ENCODE peak calls at places on chromosomes 4 and X, in ten cellular contexts. One of them, this sample, is unnamed.

GRCh38 chrX:40268126-40268525 is 170.4 kb upstream of the BCOR start:
- DNase-seq in GM12892: no peak
- DNase-seq in NAMALWA: no peak
- DNase-seq in posterior cingulate gyrus: no peak
- DNase-seq in mesothelial cell of epicardium: no peak
- DNase-seq in pulmonary artery endothelial cell: no peak
- DNase-seq in heart left ventricle: no peak
- DNase-seq in NCI-H1105: no peak
- DNase-seq in astrocyte of the hippocampus: no peak
- DNase-seq in T-helper 9 cell: no peak
- DNase-seq in this sample: no peak

GRCh38 chrX:40628506-40628905 is 5.3 kb downstream of the MPC1L start:
- DNase-seq in mesothelial cell of epicardium: no peak
- DNase-seq in posterior cingulate gyrus: no peak
- DNase-seq in T-helper 9 cell: no peak
- DNase-seq in pulmonary artery endothelial cell: no peak
- DNase-seq in NAMALWA: no peak
- DNase-seq in astrocyte of the hippocampus: no peak
- DNase-seq in NCI-H1105: no peak
- DNase-seq in GM12892: no peak
- DNase-seq in heart left ventricle: no peak
- DNase-seq in this sample: no peak

GRCh38 chr4:15500721-15501120 is 31.0 kb downstream of the CC2D2A start:
- DNase-seq in astrocyte of the hippocampus: no peak
- DNase-seq in NAMALWA: no peak
- DNase-seq in pulmonary artery endothelial cell: no peak
- DNase-seq in GM12892: no peak
- DNase-seq in mesothelial cell of epicardium: no peak
- DNase-seq in T-helper 9 cell: no peak
- DNase-seq in heart left ventricle: no peak
- DNase-seq in NCI-H1105: no peak
- DNase-seq in posterior cingulate gyrus: no peak
- DNase-seq in this sample: no peak

GRCh38 chrX:20414781-20415445 is 148.2 kb upstream of the RPS6KA3 start:
- DNase-seq in T-helper 9 cell: no peak
- DNase-seq in astrocyte of the hippocampus: peak; percentile 19
- DNase-seq in GM12892: no peak
- DNase-seq in posterior cingulate gyrus: no peak
- DNase-seq in pulmonary artery endothelial cell: no peak
- DNase-seq in NAMALWA: no peak
- DNase-seq in heart left ventricle: no peak
- DNase-seq in mesothelial cell of epicardium: no peak
- DNase-seq in NCI-H1105: no peak
- DNase-seq in this sample: no peak

GRCh38 chrX:152072236-152072635 is 66.1 kb downstream of the MAGEA10 start:
- DNase-seq in pulmonary artery endothelial cell: no peak
- DNase-seq in T-helper 9 cell: no peak
- DNase-seq in heart left ventricle: peak; percentile 7
- DNase-seq in GM12892: no peak
- DNase-seq in NCI-H1105: no peak
- DNase-seq in astrocyte of the hippocampus: peak; percentile 82
- DNase-seq in posterior cingulate gyrus: no peak
- DNase-seq in NAMALWA: no peak
- DNase-seq in mesothelial cell of epicardium: no peak
- DNase-seq in this sample: no peak

GRCh38 chrX:71100581-71101505 is 5.2 kb downstream of the FOXO4 start:
- DNase-seq in T-helper 9 cell: no peak
- DNase-seq in pulmonary artery endothelial cell: no peak
- DNase-seq in posterior cingulate gyrus: no peak
- DNase-seq in GM12892: no peak
- DNase-seq in mesothelial cell of epicardium: no peak
- DNase-seq in NCI-H1105: no peak
- DNase-seq in astrocyte of the hippocampus: no peak
- DNase-seq in NAMALWA: no peak
- DNase-seq in heart left ventricle: no peak
- DNase-seq in this sample: no peak

GRCh38 chr4:74365761-74366160 is 816 bp downstream of the EREG start:
- DNase-seq in heart left ventricle: no peak
- DNase-seq in GM12892: no peak
- DNase-seq in NAMALWA: no peak
- DNase-seq in pulmonary artery endothelial cell: no peak
- DNase-seq in NCI-H1105: peak; percentile 82
- DNase-seq in posterior cingulate gyrus: no peak
- DNase-seq in T-helper 9 cell: no peak
- DNase-seq in astrocyte of the hippocampus: peak; percentile 51
- DNase-seq in mesothelial cell of epicardium: peak; percentile 39
- DNase-seq in this sample: peak; percentile 17

GRCh38 chr4:149793459-149793858 is 22.2 kb downstream of the IQCM start:
- DNase-seq in heart left ventricle: no peak
- DNase-seq in GM12892: no peak
- DNase-seq in mesothelial cell of epicardium: no peak
- DNase-seq in posterior cingulate gyrus: no peak
- DNase-seq in NAMALWA: no peak
- DNase-seq in pulmonary artery endothelial cell: no peak
- DNase-seq in NCI-H1105: no peak
- DNase-seq in astrocyte of the hippocampus: no peak
- DNase-seq in T-helper 9 cell: no peak
- DNase-seq in this sample: no peak

GRCh38 chr4:20284990-20285389 is 33.3 kb downstream of the SLIT2 start:
- DNase-seq in T-helper 9 cell: no peak
- DNase-seq in astrocyte of the hippocampus: no peak
- DNase-seq in pulmonary artery endothelial cell: no peak
- DNase-seq in NCI-H1105: no peak
- DNase-seq in mesothelial cell of epicardium: no peak
- DNase-seq in NAMALWA: no peak
- DNase-seq in GM12892: no peak
- DNase-seq in heart left ventricle: no peak
- DNase-seq in posterior cingulate gyrus: no peak
- DNase-seq in this sample: no peak

GRCh38 chr4:87423313-87424031 is 1.1 kb downstream of the NUDT9 start:
- DNase-seq in heart left ventricle: no peak
- DNase-seq in astrocyte of the hippocampus: peak; percentile 25
- DNase-seq in NCI-H1105: peak; percentile 53
- DNase-seq in T-helper 9 cell: no peak
- DNase-seq in pulmonary artery endothelial cell: no peak
- DNase-seq in mesothelial cell of epicardium: no peak
- DNase-seq in posterior cingulate gyrus: no peak
- DNase-seq in NAMALWA: peak; percentile 50
- DNase-seq in GM12892: no peak
- DNase-seq in this sample: no peak

GRCh38 chr4:140903522-140903928 is 147.3 kb upstream of the TBC1D9 start:
- DNase-seq in T-helper 9 cell: no peak
- DNase-seq in mesothelial cell of epicardium: no peak
- DNase-seq in pulmonary artery endothelial cell: no peak
- DNase-seq in astrocyte of the hippocampus: no peak
- DNase-seq in NCI-H1105: no peak
- DNase-seq in posterior cingulate gyrus: peak; percentile 43
- DNase-seq in NAMALWA: no peak
- DNase-seq in GM12892: no peak
- DNase-seq in heart left ventricle: no peak
- DNase-seq in this sample: no peak

GRCh38 chr4:1754336-1754735 is 33.0 kb downstream of the TACC3 start:
- DNase-seq in NAMALWA: no peak
- DNase-seq in posterior cingulate gyrus: no peak
- DNase-seq in T-helper 9 cell: no peak
- DNase-seq in mesothelial cell of epicardium: no peak
- DNase-seq in astrocyte of the hippocampus: no peak
- DNase-seq in NCI-H1105: no peak
- DNase-seq in GM12892: no peak
- DNase-seq in heart left ventricle: no peak
- DNase-seq in pulmonary artery endothelial cell: no peak
- DNase-seq in this sample: no peak

This sample was measured in Right ventricle myocardium inferior.